ENCODE peak calls at places on chromosome 4, in ten cellular contexts. One of them, this sample, is unnamed.

GRCh38 chr4:153413827-153414226 is 52.3 kb upstream of the TMEM131L start:
- DNase-seq in activated CD4-positive, alpha-beta T cell treated with anti-CD3 and anti-CD28 coated beads, Interleukin-2, amount 10 ng/mL, durations not matched to agents 7 days and 5 days: no peak
- DNase-seq in central memory CD4-positive, alpha-beta T cell: no peak
- DNase-seq in fibroblast of the conjunctiva: no peak
- DNase-seq in HCEC 1CT: no peak
- DNase-seq in sciatic nerve: no peak
- DNase-seq in NCI-H2029 treated with DMSO at 0.1 percent for 48 hours: no peak
- DNase-seq in nucleus accumbens: no peak
- DNase-seq in fibroblast of gingiva: no peak
- DNase-seq in stimulated activated CD4-positive, alpha-beta T cell treated with anti-CD3 and anti-CD28 coated beads, Interleukin-4, amount 100 ng/mL, for 48 hours: no peak
- DNase-seq in this sample: no peak

GRCh38 chr4:154073107-154073817 is 284.4 kb upstream of the SFRP2 start:
- DNase-seq in NCI-H2029 treated with DMSO at 0.1 percent for 48 hours: no peak
- DNase-seq in HCEC 1CT: peak; percentile 42
- DNase-seq in fibroblast of gingiva: peak; percentile 41
- DNase-seq in fibroblast of the conjunctiva: peak; percentile 41
- DNase-seq in nucleus accumbens: no peak
- DNase-seq in sciatic nerve: no peak
- DNase-seq in central memory CD4-positive, alpha-beta T cell: no peak
- DNase-seq in stimulated activated CD4-positive, alpha-beta T cell treated with anti-CD3 and anti-CD28 coated beads, Interleukin-4, amount 100 ng/mL, for 48 hours: no peak
- DNase-seq in activated CD4-positive, alpha-beta T cell treated with anti-CD3 and anti-CD28 coated beads, Interleukin-2, amount 10 ng/mL, durations not matched to agents 7 days and 5 days: no peak
- DNase-seq in this sample: no peak

GRCh38 chr4:25128671-25129070 is 31.6 kb downstream of the SEPSECS start:
- DNase-seq in nucleus accumbens: no peak
- DNase-seq in HCEC 1CT: no peak
- DNase-seq in central memory CD4-positive, alpha-beta T cell: no peak
- DNase-seq in stimulated activated CD4-positive, alpha-beta T cell treated with anti-CD3 and anti-CD28 coated beads, Interleukin-4, amount 100 ng/mL, for 48 hours: no peak
- DNase-seq in fibroblast of gingiva: no peak
- DNase-seq in NCI-H2029 treated with DMSO at 0.1 percent for 48 hours: no peak
- DNase-seq in fibroblast of the conjunctiva: no peak
- DNase-seq in sciatic nerve: no peak
- DNase-seq in activated CD4-positive, alpha-beta T cell treated with anti-CD3 and anti-CD28 coated beads, Interleukin-2, amount 10 ng/mL, durations not matched to agents 7 days and 5 days: no peak
- DNase-seq in this sample: no peak

GRCh38 chr4:158998624-158999023 is 104.3 kb upstream of the RAPGEF2 start:
- DNase-seq in central memory CD4-positive, alpha-beta T cell: no peak
- DNase-seq in NCI-H2029 treated with DMSO at 0.1 percent for 48 hours: no peak
- DNase-seq in sciatic nerve: no peak
- DNase-seq in fibroblast of the conjunctiva: no peak
- DNase-seq in activated CD4-positive, alpha-beta T cell treated with anti-CD3 and anti-CD28 coated beads, Interleukin-2, amount 10 ng/mL, durations not matched to agents 7 days and 5 days: no peak
- DNase-seq in HCEC 1CT: no peak
- DNase-seq in stimulated activated CD4-positive, alpha-beta T cell treated with anti-CD3 and anti-CD28 coated beads, Interleukin-4, amount 100 ng/mL, for 48 hours: no peak
- DNase-seq in nucleus accumbens: no peak
- DNase-seq in fibroblast of gingiva: no peak
- DNase-seq in this sample: no peak

GRCh38 chr4:15398732-15399131 is 29.1 kb upstream of the C1QTNF7 start:
- DNase-seq in activated CD4-positive, alpha-beta T cell treated with anti-CD3 and anti-CD28 coated beads, Interleukin-2, amount 10 ng/mL, durations not matched to agents 7 days and 5 days: no peak
- DNase-seq in fibroblast of the conjunctiva: no peak
- DNase-seq in sciatic nerve: no peak
- DNase-seq in stimulated activated CD4-positive, alpha-beta T cell treated with anti-CD3 and anti-CD28 coated beads, Interleukin-4, amount 100 ng/mL, for 48 hours: no peak
- DNase-seq in central memory CD4-positive, alpha-beta T cell: no peak
- DNase-seq in nucleus accumbens: no peak
- DNase-seq in NCI-H2029 treated with DMSO at 0.1 percent for 48 hours: no peak
- DNase-seq in HCEC 1CT: no peak
- DNase-seq in fibroblast of gingiva: no peak
- DNase-seq in this sample: no peak

GRCh38 chr4:52869196-52869595 is 7.1 kb downstream of the RASL11B start:
- DNase-seq in NCI-H2029 treated with DMSO at 0.1 percent for 48 hours: peak; percentile 11
- DNase-seq in central memory CD4-positive, alpha-beta T cell: no peak
- DNase-seq in nucleus accumbens: peak; percentile 23
- DNase-seq in stimulated activated CD4-positive, alpha-beta T cell treated with anti-CD3 and anti-CD28 coated beads, Interleukin-4, amount 100 ng/mL, for 48 hours: no peak
- DNase-seq in fibroblast of the conjunctiva: peak; percentile 66
- DNase-seq in sciatic nerve: no peak
- DNase-seq in activated CD4-positive, alpha-beta T cell treated with anti-CD3 and anti-CD28 coated beads, Interleukin-2, amount 10 ng/mL, durations not matched to agents 7 days and 5 days: no peak
- DNase-seq in HCEC 1CT: no peak
- DNase-seq in fibroblast of gingiva: peak; percentile 83
- DNase-seq in this sample: peak; percentile 31

GRCh38 chr4:88518911-88519310 is 4.7 kb downstream of the PYURF start:
- DNase-seq in activated CD4-positive, alpha-beta T cell treated with anti-CD3 and anti-CD28 coated beads, Interleukin-2, amount 10 ng/mL, durations not matched to agents 7 days and 5 days: no peak
- DNase-seq in fibroblast of gingiva: no peak
- DNase-seq in stimulated activated CD4-positive, alpha-beta T cell treated with anti-CD3 and anti-CD28 coated beads, Interleukin-4, amount 100 ng/mL, for 48 hours: no peak
- DNase-seq in NCI-H2029 treated with DMSO at 0.1 percent for 48 hours: no peak
- DNase-seq in nucleus accumbens: no peak
- DNase-seq in HCEC 1CT: no peak
- DNase-seq in sciatic nerve: no peak
- DNase-seq in fibroblast of the conjunctiva: no peak
- DNase-seq in central memory CD4-positive, alpha-beta T cell: no peak
- DNase-seq in this sample: no peak

GRCh38 chr4:54433686-54434085 is 204.6 kb downstream of the PDGFRA start:
- DNase-seq in fibroblast of gingiva: peak; percentile 2
- DNase-seq in fibroblast of the conjunctiva: peak; percentile 5
- DNase-seq in nucleus accumbens: no peak
- DNase-seq in stimulated activated CD4-positive, alpha-beta T cell treated with anti-CD3 and anti-CD28 coated beads, Interleukin-4, amount 100 ng/mL, for 48 hours: no peak
- DNase-seq in central memory CD4-positive, alpha-beta T cell: no peak
- DNase-seq in HCEC 1CT: peak; percentile 8
- DNase-seq in sciatic nerve: no peak
- DNase-seq in NCI-H2029 treated with DMSO at 0.1 percent for 48 hours: no peak
- DNase-seq in activated CD4-positive, alpha-beta T cell treated with anti-CD3 and anti-CD28 coated beads, Interleukin-2, amount 10 ng/mL, durations not matched to agents 7 days and 5 days: no peak
- DNase-seq in this sample: no peak